ENCODE peak calls at places on chromosomes 16 and 17, in five cellular contexts. One of them, this sample, is unnamed.

GRCh38 chr16:1458336-1458976 is 14.1 kb upstream of the CCDC154 start:
- DNase-seq in AG04450: no peak
- DNase-seq in left ventricle myocardium inferior: no peak
- DNase-seq in endothelial cell: no peak
- DNase-seq in GM20000: no peak
- DNase-seq in this sample: no peak

GRCh38 chr17:42311240-42312034 is 23.1 kb downstream of the STAT5A start:
- DNase-seq in AG04450: peak
- DNase-seq in left ventricle myocardium inferior: peak
- DNase-seq in endothelial cell: no peak
- DNase-seq in GM20000: no peak
- DNase-seq in this sample: peak

GRCh38 chr17:28384281-28385036 is 13.0 kb downstream of the SARM1 start:
- DNase-seq in AG04450: no peak
- DNase-seq in left ventricle myocardium inferior: peak
- DNase-seq in endothelial cell: no peak
- DNase-seq in GM20000: peak
- DNase-seq in this sample: no peak

GRCh38 chr16:48011888-48012658 is 143.7 kb downstream of the ABCC12 start:
- DNase-seq in AG04450: no peak
- DNase-seq in left ventricle myocardium inferior: no peak
- DNase-seq in endothelial cell: no peak
- DNase-seq in GM20000: no peak
- DNase-seq in this sample: no peak

GRCh38 chr17:49924589-49924988 is 44.4 kb upstream of the DLX4 start:
- DNase-seq in AG04450: no peak
- DNase-seq in left ventricle myocardium inferior: no peak
- DNase-seq in endothelial cell: no peak
- DNase-seq in GM20000: no peak
- DNase-seq in this sample: no peak

GRCh38 chr16:54493594-54493993 is 207.0 kb upstream of the IRX3 start:
- DNase-seq in AG04450: no peak
- DNase-seq in left ventricle myocardium inferior: no peak
- DNase-seq in endothelial cell: no peak
- DNase-seq in GM20000: no peak
- DNase-seq in this sample: no peak

GRCh38 chr17:46764335-46764708 is 54.2 kb downstream of the WNT3 start:
- DNase-seq in AG04450: no peak
- DNase-seq in left ventricle myocardium inferior: no peak
- DNase-seq in endothelial cell: no peak
- DNase-seq in GM20000: no peak
- DNase-seq in this sample: no peak

GRCh38 chr16:28596840-28597691 is at the start of gene SULT1A2:
- DNase-seq in AG04450: no peak
- DNase-seq in left ventricle myocardium inferior: no peak
- DNase-seq in endothelial cell: no peak
- DNase-seq in GM20000: no peak
- DNase-seq in this sample: peak

GRCh38 chr16:3157229-3158013 is 22.6 kb downstream of the ZNF213 start:
- DNase-seq in AG04450: peak
- DNase-seq in left ventricle myocardium inferior: peak
- DNase-seq in endothelial cell: peak
- DNase-seq in GM20000: no peak
- DNase-seq in this sample: peak